ENCODE peak calls at places on chromosome 20, in seven cellular contexts. K is H9, V is PC-9, Q is neural progenitor cell, O is neuronal stem cell, U is GM23338, D is SK-N-SH. C is an unnamed sample.

GRCh38 chr20:2254333-2254732 is 41.5 kb upstream of the TGM3 start:
- DNase-seq in K (no peak), V (no peak), Q (no peak), O (no peak), U (no peak), D (no peak), C (no peak)

GRCh38 chr20:43767686-43768474 is 41.1 kb upstream of the GTSF1L start:
- DNase-seq in K (no peak), V (peak), Q (no peak), O (no peak), U (no peak), D (peak), C (no peak)

GRCh38 chr20:822651-823325 is 10.7 kb upstream of the FAM110A start:
- DNase-seq in K (no peak), V (no peak), Q (no peak), O (no peak), U (no peak), D (no peak), C (no peak)

GRCh38 chr20:48482790-48483189 is 345.0 kb downstream of the PREX1 start:
- DNase-seq in K (no peak), V (no peak), Q (no peak), O (no peak), U (no peak), D (no peak), C (no peak)

GRCh38 chr20:21050710-21051109 is 55.4 kb downstream of the LINC00237 start:
- DNase-seq in K (no peak), V (no peak), Q (no peak), O (no peak), U (no peak), D (no peak), C (no peak)

GRCh38 chr20:16123623-16124022 is 449.6 kb downstream of the KIF16B start:
- DNase-seq in K (no peak), V (no peak), Q (no peak), O (no peak), U (no peak), D (no peak), C (no peak)

GRCh38 chr20:35978041-35978513 is 9.7 kb downstream of the CNBD2 start:
- DNase-seq in K (no peak), V (no peak), Q (no peak), O (no peak), U (no peak), D (no peak), C (peak)

GRCh38 chr20:8854566-8854965 is 214.3 kb upstream of the PLCB4 start:
- DNase-seq in K (no peak), V (no peak), Q (peak), O (no peak), U (peak), D (no peak), C (no peak)

GRCh38 chr20:45611054-45611453 is 18.5 kb upstream of the WFDC10A start:
- DNase-seq in K (no peak), V (no peak), Q (no peak), O (no peak), U (no peak), D (no peak), C (no peak)

GRCh38 chr20:15220009-15220656 is 882.7 kb upstream of the FLRT3 start:
- DNase-seq in K (no peak), V (no peak), Q (no peak), O (no peak), U (no peak), D (no peak), C (no peak)

GRCh38 chr20:19283503-19283902 is 71.1 kb downstream of the SLC24A3 start:
- DNase-seq in K (no peak), V (no peak), Q (no peak), O (no peak), U (no peak), D (no peak), C (no peak)

GRCh38 chr20:34536798-34537394 is 20.7 kb downstream of the DYNLRB1 start:
- DNase-seq in K (peak), V (no peak), Q (peak), O (no peak), U (peak), D (peak), C (peak)

GRCh38 chr20:57167971-57168693 is 98.3 kb downstream of the BMP7 start:
- DNase-seq in K (no peak), V (no peak), Q (peak), O (no peak), U (no peak), D (no peak), C (no peak)

GRCh38 chr20:37233471-37234253 is 28.0 kb downstream of the GHRH start:
- DNase-seq in K (no peak), V (no peak), Q (no peak), O (no peak), U (no peak), D (no peak), C (no peak)

GRCh38 chr20:8148501-8148900 is 16.4 kb downstream of the PLCB1 start:
- DNase-seq in K (no peak), V (no peak), Q (no peak), O (no peak), U (no peak), D (no peak), C (no peak)

GRCh38 chr20:13059398-13060136 is 50.8 kb downstream of the SPTLC3 start:
- DNase-seq in K (peak), V (no peak), Q (no peak), O (no peak), U (peak), D (no peak), C (no peak)

DNA sequence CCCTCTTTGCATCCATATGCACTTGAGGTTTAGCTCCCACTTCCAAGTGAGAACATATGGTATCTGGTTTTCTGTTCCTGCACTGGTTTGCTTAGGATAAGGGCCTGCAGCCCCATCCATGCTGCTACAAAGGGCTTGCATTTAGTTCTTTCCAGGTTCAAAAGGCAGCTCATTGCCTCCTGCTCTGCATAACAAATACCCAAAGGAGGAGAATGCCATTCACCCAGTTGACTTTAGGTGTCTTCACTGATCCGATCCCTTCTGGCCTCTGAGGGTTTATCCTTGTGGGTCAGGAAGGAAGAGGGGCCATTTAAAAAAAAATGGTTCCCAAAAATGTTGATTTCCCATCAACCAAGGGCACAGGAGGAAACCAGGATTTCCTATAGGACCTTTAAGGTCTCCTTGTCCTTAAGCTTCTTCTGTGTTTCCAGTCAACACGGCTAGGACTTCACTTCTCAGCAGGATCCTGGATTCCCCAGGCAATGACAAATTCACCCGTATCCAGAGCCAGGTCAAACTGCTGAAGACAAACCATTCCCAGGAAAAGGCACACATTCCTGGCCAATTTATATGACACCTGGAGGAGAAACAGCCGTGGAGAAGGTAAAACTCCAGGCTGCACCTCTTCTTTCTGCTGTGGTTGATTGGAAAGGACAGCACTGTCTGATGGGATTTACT is 447.7 kb upstream of the CDH4 start:
- DNase-seq in K (peak), V (no peak), Q (no peak), O (no peak), U (peak), D (no peak), C (no peak)
- H2AFZ ChIP-seq in K (no peak), V (no peak), Q (no peak), O (no peak), U (no peak), D (no peak), C (no peak)

DNA sequence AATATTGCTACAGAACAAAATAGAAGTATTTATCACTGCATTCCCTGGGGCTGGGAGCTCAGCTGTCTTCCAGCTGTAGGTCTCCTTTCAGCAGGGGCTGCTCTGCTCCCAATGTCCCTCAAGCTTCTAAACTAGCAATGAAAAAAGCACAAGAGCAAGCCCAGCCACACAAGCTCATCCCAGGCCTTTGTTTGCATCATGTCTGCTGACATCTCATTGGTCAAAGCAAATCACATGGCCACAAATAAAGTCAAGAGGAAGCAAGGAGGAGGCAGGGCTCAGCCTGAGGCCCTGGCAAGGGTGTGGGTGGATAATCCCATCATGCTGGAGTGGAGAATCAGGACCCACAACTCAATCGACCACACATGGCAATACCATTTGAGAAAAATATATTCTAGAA is 2.2 kb upstream of the BFSP1 start:
- DNase-seq in K (peak), V (no peak), Q (peak), O (peak), U (peak), D (peak), C (peak)
- H2AFZ ChIP-seq in K (no peak), V (no peak), Q (no peak), O (no peak), U (no peak), D (peak), C (peak)

DNA sequence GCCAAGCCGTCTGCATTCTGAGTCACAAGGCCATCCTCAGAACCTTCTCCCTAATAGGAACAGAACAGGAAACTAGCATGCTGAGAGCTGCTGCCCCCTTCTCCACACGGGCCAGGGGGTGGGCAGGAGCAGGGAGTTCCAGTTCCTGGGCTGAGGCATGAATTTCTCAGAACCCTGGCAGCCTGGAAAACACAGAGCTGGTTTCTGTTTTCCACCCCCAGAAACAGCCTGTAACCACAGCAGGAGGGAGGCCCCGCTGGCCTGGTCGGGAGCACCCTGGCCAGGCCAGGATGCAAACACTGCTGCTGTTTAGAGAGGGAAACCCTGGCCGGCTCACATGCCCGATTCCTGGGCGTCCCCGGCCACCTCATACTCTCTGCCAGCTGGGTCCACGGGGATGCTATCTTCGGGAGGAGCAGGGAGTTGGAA is 130.2 kb downstream of the NFATC2 start:
- DNase-seq in K (no peak), V (no peak), Q (no peak), O (no peak), U (no peak), D (peak), C (no peak)
- H2AFZ ChIP-seq in K (no peak), V (no peak), Q (peak), O (peak), U (peak), D (peak), C (no peak)

DNA sequence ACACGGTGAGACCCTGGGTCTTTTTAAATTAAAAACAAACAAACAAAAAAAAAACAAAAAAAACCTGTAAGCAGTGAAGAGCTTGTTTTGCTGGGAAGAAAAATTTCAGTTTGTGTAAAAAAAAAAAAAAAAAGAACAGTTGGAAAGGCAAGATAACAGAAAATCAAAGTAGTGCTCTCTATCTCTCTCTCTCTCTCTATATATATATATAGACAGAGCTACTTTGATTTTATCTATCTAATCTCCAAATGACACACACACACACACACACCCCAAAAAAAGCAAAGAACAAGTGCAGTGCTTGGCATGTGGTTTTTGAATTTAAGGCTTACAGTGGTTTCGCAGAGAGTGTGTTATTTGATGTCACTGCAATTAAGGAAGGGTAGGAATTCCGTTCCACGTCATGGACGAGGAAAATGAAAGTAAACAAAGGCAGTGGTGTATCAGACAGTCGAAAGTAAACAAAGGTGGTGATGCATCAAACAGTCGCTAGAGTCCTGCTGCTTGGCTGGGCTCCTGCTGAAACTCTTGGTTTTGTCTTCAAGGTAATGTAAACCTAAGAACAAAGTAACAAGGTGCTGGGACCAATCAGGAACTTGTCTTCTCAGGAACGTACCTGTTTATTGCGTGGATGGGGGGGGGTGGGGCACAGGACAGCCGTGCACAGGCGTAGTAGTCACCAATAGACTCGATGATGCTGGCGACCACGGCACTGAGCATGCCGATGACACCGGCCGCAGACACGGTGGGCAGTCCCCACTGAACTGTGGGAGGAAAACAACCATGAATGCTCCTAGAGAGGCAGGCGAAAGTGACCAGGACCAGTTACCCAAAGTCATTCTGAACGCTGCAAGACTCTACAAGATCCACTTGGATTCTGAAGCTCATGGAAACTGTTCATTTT is 131.8 kb downstream of the SLC23A2 start:
- DNase-seq in K (no peak), V (peak), Q (no peak), O (no peak), U (peak), D (no peak), C (no peak)
- H2AFZ ChIP-seq in K (no peak), V (no peak), Q (no peak), O (no peak), U (no peak), D (no peak), C (no peak)

GRCh38 chr20:59253325-59253724 is 47.1 kb upstream of the EDN3 start:
- DNase-seq in K (no peak), V (no peak), Q (no peak), O (no peak), U (no peak), D (no peak), C (no peak)

GRCh38 chr20:59255256-59255655 is 45.2 kb upstream of the EDN3 start:
- DNase-seq in K (no peak), V (no peak), Q (no peak), O (no peak), U (no peak), D (no peak), C (no peak)

GRCh38 chr20:59253779-59254319 is 46.6 kb upstream of the EDN3 start:
- DNase-seq in K (no peak), V (no peak), Q (peak), O (no peak), U (no peak), D (peak), C (peak)

DNA sequence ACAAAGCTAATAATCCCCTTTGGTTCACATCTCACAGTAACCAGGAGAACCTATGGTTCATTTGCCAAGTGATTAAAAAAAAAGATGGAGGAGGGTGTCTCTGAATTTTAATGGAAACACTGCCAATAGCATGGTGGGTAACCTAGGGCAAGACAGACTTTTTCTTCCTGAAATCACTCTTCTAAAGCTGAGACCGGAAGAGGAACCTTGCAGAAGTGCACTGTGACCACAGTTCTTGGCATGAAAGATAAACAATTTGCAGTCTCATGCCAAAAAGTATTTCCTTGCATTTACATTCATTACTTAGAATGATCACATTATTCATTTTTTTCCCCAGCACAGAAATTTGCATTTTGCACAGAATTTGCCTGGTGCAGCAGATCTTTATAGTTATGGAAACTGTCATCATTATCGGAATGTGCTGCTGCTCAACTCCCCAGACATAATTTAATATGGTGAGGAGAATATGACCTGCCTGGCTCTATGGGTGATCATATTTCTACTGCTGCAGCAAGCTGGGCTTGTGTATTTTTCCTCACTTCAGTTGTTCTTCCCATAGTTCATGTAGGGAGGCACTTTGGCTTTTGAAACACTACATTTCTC is 42.2 kb upstream of the EDN3 start:
- DNase-seq in K (no peak), V (no peak), Q (no peak), O (no peak), U (no peak), D (no peak), C (peak)
- H2AFZ ChIP-seq in K (no peak), V (no peak), Q (peak), O (no peak), U (no peak), D (no peak), C (peak)

DNA sequence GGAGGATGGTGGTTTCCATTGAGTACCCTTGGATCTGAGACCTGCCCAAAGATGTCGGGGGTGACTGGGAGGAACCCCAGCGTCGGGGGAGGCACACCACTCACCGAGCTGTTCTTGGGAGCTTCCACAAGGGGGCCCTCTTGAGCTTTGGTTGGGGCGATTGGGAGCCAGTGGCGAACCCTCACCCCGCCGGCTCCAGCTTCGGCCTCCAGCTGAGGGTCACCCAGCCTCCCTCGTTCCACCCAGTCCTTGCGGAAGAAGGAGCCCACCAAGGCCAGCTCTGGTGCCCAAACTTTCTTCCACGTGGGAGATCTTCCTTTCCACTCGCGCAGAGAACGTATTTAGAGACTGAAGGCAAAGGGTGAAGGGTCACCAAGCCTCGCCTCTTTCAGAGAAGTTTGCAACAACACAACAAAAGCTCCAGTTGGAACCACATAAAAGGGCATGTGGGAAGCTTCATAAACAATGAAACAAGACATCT is 33.6 kb downstream of the APCDD1L start:
- DNase-seq in K (peak), V (peak), Q (peak), O (peak), U (peak), D (no peak), C (peak)
- H2AFZ ChIP-seq in K (peak), V (no peak), Q (peak), O (peak), U (peak), D (no peak), C (no peak)

C was measured in Karpas-422.